ENCODE peak calls at places on chromosomes 5 and 9, in six cellular contexts. P is HuH-7; I is body of pancreas; B is activated T-helper 1 cell treated with anti-CD3 and anti-CD28 coated beads, Interleukin-2, amount 50 U/mL, for 16 hours; R is aorta; X is HAP-1. Q is an unnamed sample.

GRCh38 chr9:20701058-20701457 is 17.0 kb downstream of the FOCAD start:
- DNase-seq in P (no peak), I (peak), B (no peak), R (no peak), X (no peak), Q (no peak)

GRCh38 chr5:177524941-177525655 is 8.3 kb upstream of the DDX41 start:
- DNase-seq in P (no peak), I (no peak), B (no peak), R (peak), X (no peak), Q (no peak)

GRCh38 chr9:127876764-127877562 is 512 bp downstream of the AK1 start:
- DNase-seq in P (no peak), I (no peak), B (no peak), R (no peak), X (no peak), Q (no peak)

GRCh38 chr5:16152601-16153568 is 26.7 kb downstream of the MARCHF11 start:
- DNase-seq in P (no peak), I (no peak), B (no peak), R (no peak), X (no peak), Q (no peak)

GRCh38 chr9:136295537-136296433 is 8.1 kb downstream of the CCDC187 start:
- DNase-seq in P (no peak), I (no peak), B (no peak), R (peak), X (no peak), Q (no peak)

GRCh38 chr5:4549351-4549750 is 590.8 kb upstream of the ADAMTS16 start:
- DNase-seq in P (no peak), I (no peak), B (no peak), R (no peak), X (no peak), Q (no peak)

GRCh38 chr5:177429248-177430045 is 3.0 kb downstream of the GRK6 start:
- DNase-seq in P (no peak), I (peak), B (peak), R (peak), X (no peak), Q (no peak)

GRCh38 chr5:34053133-34053532 is 10.1 kb upstream of the C1QTNF3 start:
- DNase-seq in P (no peak), I (no peak), B (no peak), R (no peak), X (no peak), Q (no peak)

GRCh38 chr5:103847060-103847459 is 284.5 kb upstream of the NUDT12 start:
- DNase-seq in P (no peak), I (no peak), B (no peak), R (no peak), X (no peak), Q (no peak)

GRCh38 chr9:113715086-113715485 is 161.0 kb upstream of the ZNF618 start:
- DNase-seq in P (no peak), I (no peak), B (no peak), R (no peak), X (no peak), Q (no peak)

GRCh38 chr5:90792725-90793124 is 234.1 kb downstream of the ADGRV1 start:
- DNase-seq in P (no peak), I (no peak), B (no peak), R (no peak), X (no peak), Q (no peak)

GRCh38 chr5:67511911-67512310 is 315.3 kb upstream of the CD180 start:
- DNase-seq in P (no peak), I (no peak), B (no peak), R (no peak), X (no peak), Q (no peak)

GRCh38 chr9:96644137-96644536 is 11.0 kb downstream of the PRXL2C start:
- DNase-seq in P (peak), I (no peak), B (no peak), R (no peak), X (no peak), Q (no peak)

GRCh38 chr5:78657201-78657600 is 8.6 kb upstream of the LHFPL2 start:
- DNase-seq in P (no peak), I (no peak), B (no peak), R (no peak), X (no peak), Q (no peak)

GRCh38 chr5:109345699-109346098 is 64.1 kb downstream of the PJA2 start:
- DNase-seq in P (no peak), I (no peak), B (no peak), R (no peak), X (no peak), Q (no peak)

GRCh38 chr5:77663081-77663863 is 24.8 kb upstream of the OTP start:
- DNase-seq in P (no peak), I (no peak), B (no peak), R (no peak), X (no peak), Q (no peak)

GRCh38 chr9:126638571-126639132 is 24.9 kb downstream of the LMX1B start:
- DNase-seq in P (no peak), I (no peak), B (no peak), R (no peak), X (peak), Q (no peak)

GRCh38 chr9:107784235-107784958 is 294.8 kb upstream of the KLF4 start:
- DNase-seq in P (no peak), I (peak), B (no peak), R (no peak), X (no peak), Q (no peak)

GRCh38 chr5:83530186-83530585 is 58.6 kb downstream of the VCAN start:
- DNase-seq in P (no peak), I (no peak), B (no peak), R (no peak), X (peak), Q (no peak)

GRCh38 chr5:174412374-174412773 is 312.0 kb upstream of the MSX2 start:
- DNase-seq in P (no peak), I (no peak), B (no peak), R (no peak), X (no peak), Q (no peak)

GRCh38 chr9:6715755-6716643 is 41.8 kb upstream of the KDM4C start:
- DNase-seq in P (peak), I (peak), B (peak), R (peak), X (no peak), Q (no peak)

GRCh38 chr5:171867786-171868185 is 82.2 kb downstream of the SMIM23 start:
- DNase-seq in P (no peak), I (no peak), B (no peak), R (no peak), X (no peak), Q (no peak)

GRCh38 chr9:38358390-38359296 is 33.9 kb upstream of the ALDH1B1 start:
- DNase-seq in P (no peak), I (no peak), B (no peak), R (no peak), X (no peak), Q (no peak)

GRCh38 chr5:172418847-172419810 is 35.2 kb downstream of the SH3PXD2B start:
- DNase-seq in P (no peak), I (peak), B (no peak), R (peak), X (no peak), Q (no peak)

GRCh38 chr5:35617435-35618296 is at the start of gene SPEF2:
- DNase-seq in P (peak), I (peak), B (peak), R (peak), X (peak), Q (peak)

GRCh38 chr5:17255471-17256016 is 38.1 kb downstream of the BASP1 start:
- DNase-seq in P (no peak), I (peak), B (no peak), R (no peak), X (no peak), Q (no peak)

Q was measured in HEK293T.